ENCODE peak calls at places on chromosomes 16 and 17, in nine cellular contexts. U is AG09319, K is neural crest cell, Z is AG10803, Q is AG04449, F is fibroblast of lung, P is HCT116, R is foreskin keratinocyte, S is colonic mucosa. J is an unnamed sample.

GRCh38 chr16:66898207-66898606 is 17.9 kb downstream of the PDP2 start:
- DNase-seq in U (peak), K (no peak), Z (peak), Q (no peak), F (peak), P (no peak), R (no peak), S (no peak), J (no peak)

GRCh38 chr16:82867425-82867824 is 240.7 kb downstream of the CDH13 start:
- DNase-seq in U (no peak), K (no peak), Z (peak), Q (no peak), F (peak), P (no peak), R (peak), S (no peak), J (no peak)

GRCh38 chr16:82585675-82586074 is 41.1 kb upstream of the CDH13 start:
- DNase-seq in U (no peak), K (no peak), Z (peak), Q (peak), F (peak), P (no peak), R (peak), S (no peak), J (no peak)

GRCh38 chr17:1643293-1643998 is 2.1 kb downstream of the SCARF1 start:
- DNase-seq in U (no peak), K (no peak), Z (peak), Q (no peak), F (no peak), P (peak), R (peak), S (peak), J (no peak)

GRCh38 chr17:863880-864279 is 81.7 kb downstream of the MRM3 start:
- DNase-seq in U (no peak), K (no peak), Z (no peak), Q (no peak), F (no peak), P (no peak), R (no peak), S (no peak), J (no peak)

GRCh38 chr17:9487406-9487805 is 88.2 kb downstream of the STX8 start:
- DNase-seq in U (no peak), K (no peak), Z (no peak), Q (no peak), F (peak), P (no peak), R (no peak), S (no peak), J (no peak)

GRCh38 chr16:68116256-68116853 is 31.2 kb downstream of the NFATC3 start:
- DNase-seq in U (no peak), K (no peak), Z (peak), Q (no peak), F (peak), P (no peak), R (peak), S (no peak), J (no peak)

GRCh38 chr16:89185062-89185751 is 13.7 kb downstream of the CDH15 start:
- DNase-seq in U (no peak), K (no peak), Z (no peak), Q (no peak), F (no peak), P (no peak), R (no peak), S (peak), J (no peak)

GRCh38 chr17:45976755-45977505 is 22.1 kb upstream of the STH start:
- DNase-seq in U (no peak), K (no peak), Z (no peak), Q (no peak), F (peak), P (no peak), R (peak), S (no peak), J (no peak)

GRCh38 chr17:41810659-41811548 is 845 bp downstream of the P3H4 start:
- DNase-seq in U (no peak), K (no peak), Z (no peak), Q (no peak), F (no peak), P (no peak), R (no peak), S (no peak), J (no peak)

GRCh38 chr17:16945513-16946201 is 26.3 kb downstream of the TNFRSF13B start:
- DNase-seq in U (no peak), K (no peak), Z (no peak), Q (no peak), F (no peak), P (peak), R (no peak), S (no peak), J (no peak)

GRCh38 chr16:62549875-62550274 is 513.6 kb upstream of the CDH8 start:
- DNase-seq in U (no peak), K (no peak), Z (no peak), Q (no peak), F (no peak), P (no peak), R (no peak), S (no peak), J (no peak)

GRCh38 chr17:37405955-37406634 is 541 bp downstream of the ACACA start:
- DNase-seq in U (no peak), K (no peak), Z (peak), Q (no peak), F (peak), P (no peak), R (peak), S (no peak), J (no peak)

GRCh38 chr16:56332464-56333079 is 92.8 kb downstream of the AMFR start:
- DNase-seq in U (no peak), K (peak), Z (peak), Q (no peak), F (peak), P (peak), R (no peak), S (peak), J (no peak)

GRCh38 chr17:56739376-56739775 is 94.3 kb downstream of the C17orf67 start:
- DNase-seq in U (no peak), K (no peak), Z (peak), Q (no peak), F (peak), P (no peak), R (no peak), S (no peak), J (no peak)

GRCh38 chr16:68446941-68447675 is 1.2 kb downstream of the SMPD3 start:
- DNase-seq in U (no peak), K (peak), Z (no peak), Q (no peak), F (no peak), P (no peak), R (no peak), S (no peak), J (no peak)

GRCh38 chr17:6981426-6981825 is 14.4 kb upstream of the ALOX12 start:
- DNase-seq in U (no peak), K (no peak), Z (no peak), Q (no peak), F (no peak), P (no peak), R (no peak), S (no peak), J (no peak)

GRCh38 chr17:13520899-13521572 is 80.7 kb downstream of the HS3ST3A1 start:
- DNase-seq in U (peak), K (no peak), Z (peak), Q (peak), F (peak), P (no peak), R (no peak), S (peak), J (no peak)

GRCh38 chr16:74691093-74691855 is 9.4 kb downstream of the MLKL start:
- DNase-seq in U (no peak), K (no peak), Z (peak), Q (no peak), F (no peak), P (no peak), R (no peak), S (no peak), J (no peak)

GRCh38 chr17:43020789-43021738 is 1.1 kb downstream of the VAT1 start:
- DNase-seq in U (peak), K (no peak), Z (peak), Q (no peak), F (peak), P (no peak), R (peak), S (peak), J (no peak)

GRCh38 chr16:88013091-88013609 is 61.9 kb downstream of the BANP start:
- DNase-seq in U (no peak), K (no peak), Z (no peak), Q (no peak), F (peak), P (no peak), R (peak), S (peak), J (no peak)

GRCh38 chr17:82301916-82302497 is 15.4 kb downstream of the CD7 start:
- DNase-seq in U (no peak), K (no peak), Z (no peak), Q (no peak), F (no peak), P (no peak), R (no peak), S (no peak), J (no peak)

GRCh38 chr16:66266436-66267286 is 99.8 kb upstream of the CDH5 start:
- DNase-seq in U (peak), K (no peak), Z (peak), Q (no peak), F (peak), P (no peak), R (no peak), S (no peak), J (peak)

GRCh38 chr16:54156349-54156748 is 130.2 kb downstream of the IRX3 start:
- DNase-seq in U (no peak), K (no peak), Z (no peak), Q (no peak), F (no peak), P (no peak), R (no peak), S (no peak), J (no peak)

GRCh38 chr16:54148974-54149373 is 137.6 kb downstream of the IRX3 start:
- DNase-seq in U (no peak), K (no peak), Z (no peak), Q (no peak), F (no peak), P (no peak), R (no peak), S (no peak), J (no peak)

GRCh38 chr16:54150861-54151260 is 135.7 kb downstream of the IRX3 start:
- DNase-seq in U (no peak), K (no peak), Z (no peak), Q (no peak), F (no peak), P (no peak), R (no peak), S (no peak), J (no peak)

GRCh38 chr16:54152362-54153239 is 134.0 kb downstream of the IRX3 start:
- DNase-seq in U (no peak), K (no peak), Z (no peak), Q (no peak), F (no peak), P (no peak), R (peak), S (no peak), J (no peak)

DNA sequence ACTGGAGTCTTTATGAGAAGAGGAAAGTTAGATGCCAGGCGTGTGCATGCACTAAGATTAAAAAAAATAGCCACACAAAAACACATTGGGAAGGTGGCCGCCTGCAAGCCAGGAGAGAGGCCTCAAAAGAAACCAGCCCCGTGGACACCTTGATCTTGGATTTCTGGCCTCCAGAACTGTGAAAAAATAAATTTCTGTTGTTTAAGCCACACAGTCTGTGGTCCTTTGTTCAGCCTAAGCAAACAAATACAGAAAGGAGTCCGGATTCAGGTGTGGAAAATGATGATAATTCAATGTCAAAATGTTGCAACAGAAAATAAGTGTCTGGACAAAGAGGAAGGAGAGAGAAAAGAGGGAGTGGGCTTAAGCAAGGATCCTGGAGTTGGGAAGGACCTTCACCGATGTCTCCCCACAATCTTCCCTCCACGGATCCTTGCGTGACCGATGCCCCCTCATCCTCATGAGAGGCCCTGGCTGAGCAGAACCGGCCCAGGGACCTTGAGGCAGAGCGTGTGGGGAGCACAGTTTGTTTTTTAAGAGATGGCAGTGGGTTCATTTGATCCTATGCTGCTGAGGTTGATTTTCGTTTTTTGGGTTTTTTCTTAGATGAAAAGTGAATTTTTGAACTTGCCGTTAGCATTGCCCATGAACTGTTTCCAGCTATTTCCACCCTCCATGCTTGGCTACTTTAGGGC is 133.2 kb downstream of the IRX3 start:
- DNase-seq in U (no peak), K (no peak), Z (no peak), Q (no peak), F (no peak), P (no peak), R (no peak), S (no peak), J (no peak)
- TF ChIP-seq CTCF in U (no peak), K (no peak), Z (no peak), Q (no peak), F (no peak), P (no peak), R (no peak), S (no peak), J (no peak)

GRCh38 chr16:29641561-29641960 is 21.5 kb upstream of the SPN start:
- DNase-seq in U (no peak), K (no peak), Z (no peak), Q (no peak), F (no peak), P (no peak), R (no peak), S (no peak), J (no peak)
- TF ChIP-seq CTCF in U (no peak), K (no peak), Z (no peak), Q (no peak), F (peak), P (peak), R (peak), S (no peak), J (peak)

GRCh38 chr17:67068999-67069398 is 24.6 kb downstream of the CACNG1 start:
- DNase-seq in U (no peak), K (no peak), Z (peak), Q (no peak), F (peak), P (no peak), R (no peak), S (no peak), J (no peak)

GRCh38 chr17:67069591-67070136 is 25.3 kb downstream of the CACNG1 start:
- DNase-seq in U (no peak), K (no peak), Z (no peak), Q (no peak), F (no peak), P (no peak), R (no peak), S (no peak), J (no peak)

GRCh38 chr17:67067571-67068517 is 23.5 kb downstream of the CACNG1 start:
- DNase-seq in U (no peak), K (no peak), Z (no peak), Q (no peak), F (no peak), P (no peak), R (no peak), S (no peak), J (no peak)

GRCh38 chr17:67063146-67063545 is 18.8 kb downstream of the CACNG1 start:
- DNase-seq in U (no peak), K (no peak), Z (no peak), Q (no peak), F (no peak), P (no peak), R (no peak), S (no peak), J (no peak)

GRCh38 chr17:67066717-67067116 is 22.4 kb downstream of the CACNG1 start:
- DNase-seq in U (no peak), K (no peak), Z (no peak), Q (no peak), F (no peak), P (no peak), R (no peak), S (no peak), J (no peak)
- TF ChIP-seq CTCF in U (no peak), K (no peak), Z (no peak), Q (no peak), F (no peak), P (no peak), R (no peak), S (no peak), J (no peak)

GRCh38 chr16:9793623-9794022 is 388.6 kb downstream of the GRIN2A start:
- DNase-seq in U (no peak), K (no peak), Z (no peak), Q (no peak), F (no peak), P (no peak), R (no peak), S (no peak), J (no peak)

GRCh38 chr16:9791566-9791965 is 390.7 kb downstream of the GRIN2A start:
- DNase-seq in U (no peak), K (no peak), Z (no peak), Q (no peak), F (no peak), P (no peak), R (no peak), S (no peak), J (no peak)

GRCh38 chr16:9787717-9788116 is 394.5 kb downstream of the GRIN2A start:
- DNase-seq in U (no peak), K (no peak), Z (peak), Q (no peak), F (peak), P (no peak), R (no peak), S (no peak), J (no peak)

GRCh38 chr16:9790199-9790598 is 392.0 kb downstream of the GRIN2A start:
- DNase-seq in U (no peak), K (no peak), Z (no peak), Q (no peak), F (no peak), P (no peak), R (no peak), S (no peak), J (no peak)
- TF ChIP-seq CTCF in U (no peak), K (no peak), Z (no peak), Q (no peak), F (no peak), P (no peak), R (no peak), S (no peak), J (no peak)

GRCh38 chr17:62717589-62718342 is 90.3 kb downstream of the MRC2 start:
- DNase-seq in U (no peak), K (no peak), Z (no peak), Q (no peak), F (no peak), P (no peak), R (no peak), S (no peak), J (no peak)

GRCh38 chr17:62718420-62718819 is 89.7 kb downstream of the MARCHF10 start:
- DNase-seq in U (no peak), K (no peak), Z (peak), Q (no peak), F (peak), P (no peak), R (peak), S (no peak), J (no peak)

GRCh38 chr17:62720126-62720850 is 87.8 kb downstream of the MARCHF10 start:
- DNase-seq in U (no peak), K (no peak), Z (no peak), Q (no peak), F (peak), P (no peak), R (peak), S (no peak), J (no peak)

GRCh38 chr17:62716834-62717588 is 89.5 kb downstream of the MRC2 start:
- DNase-seq in U (no peak), K (no peak), Z (no peak), Q (no peak), F (no peak), P (no peak), R (no peak), S (no peak), J (no peak)

DNA sequence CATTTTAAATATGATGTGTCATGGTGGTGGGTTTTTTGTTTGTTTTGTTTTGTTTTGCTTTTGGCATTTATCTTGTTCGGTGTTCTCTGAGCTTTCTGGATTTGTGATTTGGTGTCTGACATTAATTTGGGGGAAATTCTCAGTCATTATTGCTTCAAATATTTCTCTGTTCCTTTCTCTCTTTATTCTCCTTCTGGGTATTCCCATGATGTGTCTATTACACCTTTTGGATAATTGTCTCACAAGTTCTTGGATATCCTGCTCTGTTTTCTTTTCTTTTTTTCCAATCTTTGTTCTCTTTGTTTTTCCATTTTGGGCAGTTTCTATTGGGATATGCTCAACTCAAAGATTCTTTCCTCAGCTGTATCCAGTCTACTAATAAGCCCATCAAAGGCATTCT is 88.5 kb downstream of the MARCHF10 start:
- DNase-seq in U (no peak), K (no peak), Z (no peak), Q (no peak), F (no peak), P (no peak), R (no peak), S (no peak), J (no peak)
- TF ChIP-seq CTCF in U (no peak), K (no peak), Z (no peak), Q (no peak), F (no peak), P (no peak), R (no peak), S (no peak), J (no peak)

DNA sequence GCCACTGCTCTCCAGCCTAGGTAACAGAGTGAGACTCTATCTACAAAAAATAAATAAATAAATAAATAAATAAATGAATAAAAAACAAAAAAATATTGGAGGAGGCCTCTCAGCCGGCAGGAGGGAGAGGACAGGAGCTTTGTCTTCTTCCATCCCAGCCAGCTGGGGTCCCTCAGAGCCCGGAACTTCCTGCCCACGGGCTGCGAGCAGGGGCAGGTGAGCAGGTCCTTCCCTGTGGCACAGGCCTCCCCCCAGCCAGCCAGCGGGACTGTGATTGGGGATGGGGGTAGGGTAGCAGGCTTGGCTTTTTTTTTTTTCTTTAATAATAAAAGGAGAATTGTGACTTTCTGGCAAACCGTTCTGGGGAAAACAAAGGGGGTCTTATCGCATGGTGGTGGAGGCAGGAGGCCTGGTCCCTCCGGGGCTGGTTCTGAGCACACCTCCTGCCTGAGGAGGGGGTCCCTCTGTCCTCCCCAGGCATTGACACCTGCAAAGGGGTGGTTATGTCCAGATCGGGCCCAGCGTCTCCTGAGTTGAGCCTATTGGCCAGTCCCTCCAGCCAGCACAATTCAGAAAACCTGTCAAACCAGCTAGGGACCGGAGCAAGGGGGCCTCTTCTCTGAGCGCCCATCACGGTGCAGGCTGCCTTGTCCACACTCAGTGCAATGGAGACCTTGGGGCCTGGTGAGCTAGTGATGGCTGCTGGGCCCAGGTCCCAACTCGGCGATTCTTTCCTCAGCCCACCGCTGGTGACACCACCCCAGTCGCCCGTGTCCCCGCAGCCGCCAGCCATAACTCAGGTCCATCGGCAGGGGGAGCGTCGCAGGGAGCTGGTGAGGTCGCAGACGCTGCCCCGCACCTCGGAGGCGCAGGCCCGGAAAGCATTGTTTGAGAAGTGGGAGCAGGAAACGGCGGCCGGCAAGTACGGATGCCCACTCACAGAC is 10.3 kb downstream of the SMTNL2 start:
- DNase-seq in U (no peak), K (peak), Z (no peak), Q (no peak), F (no peak), P (no peak), R (no peak), S (peak), J (no peak)
- TF ChIP-seq CTCF in U (no peak), K (peak), Z (no peak), Q (peak), F (peak), P (no peak), R (peak), S (peak), J (peak)